ENCODE peak calls at places on chromosomes 13 and 19, in four cellular contexts. One of them, this sample, is unnamed. For H3K27me3, the result is how much of the 10 kb centered on the place peaks cover.

GRCh38 chr13:113152894-113153809 is 5.3 kb upstream of the PROZ start:
- DNase-seq in bronchial epithelial cell: no peak
- DNase-seq in uterus: peak
- DNase-seq in thyroid gland: peak
- DNase-seq in this sample: peak

GRCh38 chr13:81487151-81487550 is 1146.2 kb upstream of the SPRY2 start:
- DNase-seq in bronchial epithelial cell: peak
- DNase-seq in uterus: no peak
- DNase-seq in thyroid gland: no peak
- DNase-seq in this sample: no peak

GRCh38 chr19:38737921-38738731 is 6.1 kb downstream of the CAPN12 start:
- DNase-seq in bronchial epithelial cell: no peak
- DNase-seq in uterus: no peak
- DNase-seq in thyroid gland: no peak
- DNase-seq in this sample: no peak

GRCh38 chr13:75650991-75651390 is 14.9 kb downstream of the LMO7 start:
- DNase-seq in bronchial epithelial cell: no peak
- DNase-seq in uterus: no peak
- DNase-seq in thyroid gland: no peak
- DNase-seq in this sample: no peak

GRCh38 chr13:111261326-111261725 is 59.1 kb upstream of the TEX29 start:
- DNase-seq in bronchial epithelial cell: no peak
- DNase-seq in uterus: no peak
- DNase-seq in thyroid gland: no peak
- DNase-seq in this sample: no peak

GRCh38 chr19:19081642-19082151 is 17.9 kb downstream of the SLC25A42 start:
- DNase-seq in bronchial epithelial cell: no peak
- DNase-seq in uterus: peak
- DNase-seq in thyroid gland: peak
- DNase-seq in this sample: no peak

GRCh38 chr19:38304866-38305429 is 897 bp downstream of the C19orf33 start:
- DNase-seq in bronchial epithelial cell: peak
- DNase-seq in uterus: no peak
- DNase-seq in thyroid gland: peak
- DNase-seq in this sample: peak

GRCh38 chr19:46818812-46819211 is 30.4 kb upstream of the SLC1A5 start:
- DNase-seq in bronchial epithelial cell: no peak
- DNase-seq in uterus: no peak
- DNase-seq in thyroid gland: no peak
- DNase-seq in this sample: no peak

GRCh38 chr13:23618341-23618740 is 48.1 kb downstream of the TNFRSF19 start:
- DNase-seq in bronchial epithelial cell: peak
- DNase-seq in uterus: no peak
- DNase-seq in thyroid gland: no peak
- DNase-seq in this sample: no peak

GRCh38 chr13:50634339-50634738 is 209.2 kb downstream of the DLEU7 start:
- DNase-seq in bronchial epithelial cell: no peak
- DNase-seq in uterus: no peak
- DNase-seq in thyroid gland: no peak
- DNase-seq in this sample: no peak

GRCh38 chr19:2554856-2555255 is 78.9 kb downstream of the GADD45B start:
- DNase-seq in bronchial epithelial cell: no peak
- DNase-seq in uterus: peak
- DNase-seq in thyroid gland: no peak
- DNase-seq in this sample: no peak

GRCh38 chr19:3397266-3398022 is 31.1 kb downstream of the NFIC start:
- DNase-seq in bronchial epithelial cell: no peak
- DNase-seq in uterus: no peak
- DNase-seq in thyroid gland: peak
- DNase-seq in this sample: no peak

GRCh38 chr13:40494513-40494912 is 171.9 kb downstream of the FOXO1 start:
- DNase-seq in bronchial epithelial cell: no peak
- DNase-seq in uterus: no peak
- DNase-seq in thyroid gland: no peak
- DNase-seq in this sample: no peak

GRCh38 chr13:100176781-100177389 is 88.0 kb downstream of the PCCA start:
- DNase-seq in bronchial epithelial cell: peak
- DNase-seq in uterus: no peak
- DNase-seq in thyroid gland: no peak
- DNase-seq in this sample: no peak

GRCh38 chr19:38842439-38843174 is 7.2 kb downstream of the HNRNPL start:
- DNase-seq in bronchial epithelial cell: no peak
- DNase-seq in uterus: no peak
- DNase-seq in thyroid gland: peak
- DNase-seq in this sample: no peak

GRCh38 chr19:46746281-46746965 is at the start of gene STRN4:
- DNase-seq in bronchial epithelial cell: no peak
- DNase-seq in uterus: no peak
- DNase-seq in thyroid gland: peak
- DNase-seq in this sample: no peak

GRCh38 chr13:92573467-92574057 is 653.0 kb upstream of the GPC6 start:
- DNase-seq in bronchial epithelial cell: peak
- DNase-seq in uterus: no peak
- DNase-seq in thyroid gland: no peak
- DNase-seq in this sample: no peak

GRCh38 chr13:49580980-49581680 is 4.2 kb downstream of the RCBTB1 start:
- DNase-seq in bronchial epithelial cell: peak
- DNase-seq in uterus: no peak
- DNase-seq in thyroid gland: no peak
- DNase-seq in this sample: no peak

GRCh38 chr13:77832339-77833100 is 86.1 kb downstream of the EDNRB start:
- DNase-seq in bronchial epithelial cell: no peak
- DNase-seq in uterus: no peak
- DNase-seq in thyroid gland: no peak
- DNase-seq in this sample: no peak

GRCh38 chr13:52669677-52670076 is 17.0 kb downstream of the SUGT1 start:
- DNase-seq in bronchial epithelial cell: no peak
- DNase-seq in uterus: no peak
- DNase-seq in thyroid gland: no peak
- DNase-seq in this sample: no peak

GRCh38 chr13:52665325-52665724 is 12.7 kb downstream of the SUGT1 start:
- DNase-seq in bronchial epithelial cell: peak
- DNase-seq in uterus: no peak
- DNase-seq in thyroid gland: no peak
- DNase-seq in this sample: no peak

GRCh38 chr13:52659340-52659739 is 6.7 kb downstream of the SUGT1 start:
- DNase-seq in bronchial epithelial cell: no peak
- DNase-seq in uterus: no peak
- DNase-seq in thyroid gland: no peak
- DNase-seq in this sample: no peak

GRCh38 chr13:52664269-52664668 is 11.6 kb downstream of the SUGT1 start:
- DNase-seq in bronchial epithelial cell: no peak
- DNase-seq in uterus: no peak
- DNase-seq in thyroid gland: no peak
- DNase-seq in this sample: no peak
- H3K27me3 ChIP-seq in bronchial epithelial cell: under half
- H3K27me3 ChIP-seq in uterus: under half
- H3K27me3 ChIP-seq in thyroid gland: under half
- H3K27me3 ChIP-seq in this sample: under half

DNA sequence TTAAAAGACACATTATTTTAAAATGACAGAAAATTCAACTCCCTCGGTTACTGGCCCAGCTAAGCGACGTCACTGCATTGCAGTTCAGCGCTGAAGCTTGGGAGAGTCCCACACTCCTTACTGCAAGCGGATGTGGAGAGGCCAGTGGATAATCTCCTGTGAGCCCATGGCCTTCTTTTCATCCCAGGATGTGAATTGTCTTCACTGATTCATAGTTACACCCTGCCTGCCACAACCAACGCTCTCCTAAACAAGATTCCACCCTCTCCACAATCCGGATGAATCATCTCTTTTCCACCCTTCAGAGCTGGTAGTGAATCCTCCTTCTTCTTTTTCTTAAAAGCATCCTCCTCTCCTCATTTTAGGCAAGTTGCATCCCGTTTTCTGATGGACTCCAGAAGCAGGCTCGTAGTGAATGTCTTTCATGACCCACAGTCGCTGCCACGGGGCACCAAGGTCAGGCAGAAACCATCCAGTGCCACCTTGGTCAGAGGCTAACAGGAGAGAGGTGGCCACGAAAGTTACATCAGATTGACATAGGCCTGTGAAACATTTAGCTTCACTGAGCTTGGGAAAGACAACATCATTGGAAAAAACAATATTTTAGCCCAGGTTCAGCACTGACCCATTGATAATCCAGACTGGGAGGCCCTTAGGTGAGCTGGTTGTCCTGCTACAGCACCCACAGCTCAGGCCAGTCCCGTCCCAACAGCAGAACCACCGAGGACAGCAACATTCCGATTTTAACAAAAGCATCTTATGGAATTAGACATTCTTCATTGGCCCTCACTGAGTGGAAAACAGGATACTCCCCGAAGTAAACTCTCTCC is 2.0 kb downstream of the GJB2 start:
- DNase-seq in bronchial epithelial cell: peak
- DNase-seq in uterus: no peak
- DNase-seq in thyroid gland: no peak
- DNase-seq in this sample: no peak
- H3K27me3 ChIP-seq in bronchial epithelial cell: under half
- H3K27me3 ChIP-seq in uterus: under half
- H3K27me3 ChIP-seq in thyroid gland: under half
- H3K27me3 ChIP-seq in this sample: under half

GRCh38 chr19:376111-376470 is 31.5 kb upstream of the MIER2 start:
- DNase-seq in bronchial epithelial cell: no peak
- DNase-seq in uterus: no peak
- DNase-seq in thyroid gland: no peak
- DNase-seq in this sample: no peak
- H3K27me3 ChIP-seq in bronchial epithelial cell: under half
- H3K27me3 ChIP-seq in uterus: under half
- H3K27me3 ChIP-seq in thyroid gland: under half
- H3K27me3 ChIP-seq in this sample: under half

DNA sequence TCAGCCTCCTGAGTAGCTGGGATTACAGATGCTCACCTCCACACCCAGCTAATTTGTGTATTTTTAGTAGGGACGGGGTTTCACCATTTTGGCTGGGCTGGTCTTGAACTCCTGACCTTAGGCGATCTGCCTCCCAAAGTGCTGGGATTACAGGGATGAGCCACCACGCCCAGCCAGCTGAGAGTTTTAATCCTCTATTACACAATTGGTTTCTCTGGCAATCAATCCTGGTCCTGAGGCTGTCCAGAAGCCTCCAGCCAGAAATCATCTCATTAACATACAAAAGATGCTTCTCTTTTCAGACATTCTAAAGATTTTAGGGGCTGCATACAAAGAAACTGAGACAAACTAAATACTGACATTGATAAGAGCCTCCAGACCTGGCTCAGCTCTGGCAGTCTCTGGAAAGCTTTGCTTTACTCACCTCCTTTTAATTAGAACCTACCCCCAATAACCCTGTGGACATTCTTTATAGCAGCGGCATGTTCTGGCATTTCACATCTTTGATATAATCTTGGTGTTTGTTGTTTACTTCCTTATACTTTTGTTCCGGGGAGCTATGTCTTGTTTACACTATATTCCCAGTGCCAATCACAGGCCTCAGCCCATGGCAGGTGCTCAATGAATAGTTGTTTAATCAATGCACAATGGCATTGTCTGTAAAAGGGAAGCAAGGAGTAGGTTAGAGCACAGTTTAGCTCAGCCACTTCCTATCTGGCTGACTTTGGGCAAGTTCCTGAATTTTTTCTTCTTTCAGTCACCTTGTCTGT is 4.1 kb upstream of the ZNF724 start:
- DNase-seq in bronchial epithelial cell: no peak
- DNase-seq in uterus: no peak
- DNase-seq in thyroid gland: no peak
- DNase-seq in this sample: peak
- H3K27me3 ChIP-seq in bronchial epithelial cell: under half
- H3K27me3 ChIP-seq in uterus: under half
- H3K27me3 ChIP-seq in thyroid gland: under half
- H3K27me3 ChIP-seq in this sample: under half